ENCODE peak calls at places on chromosomes 11 and 22, in four cellular contexts. One of them, this sample, is unnamed.

GRCh38 chr22:41838842-41839618 is 6.1 kb downstream of the SREBF2 start:
- DNase-seq in ACHN: no peak
- DNase-seq in iris pigment epithelial cell: no peak
- DNase-seq in activated effector memory CD4-positive, alpha-beta T cell treated with anti-CD3 and anti-CD28 coated beads, Interleukin-2, amount 50 U/mL, for 16 hours: no peak
- DNase-seq in this sample: no peak

GRCh38 chr22:38298312-38299000 is 18.8 kb downstream of the CSNK1E start:
- DNase-seq in ACHN: peak
- DNase-seq in iris pigment epithelial cell: peak
- DNase-seq in activated effector memory CD4-positive, alpha-beta T cell treated with anti-CD3 and anti-CD28 coated beads, Interleukin-2, amount 50 U/mL, for 16 hours: peak
- DNase-seq in this sample: no peak

GRCh38 chr11:76763573-76764348 is 19.4 kb upstream of the TSKU start:
- DNase-seq in ACHN: no peak
- DNase-seq in iris pigment epithelial cell: peak
- DNase-seq in activated effector memory CD4-positive, alpha-beta T cell treated with anti-CD3 and anti-CD28 coated beads, Interleukin-2, amount 50 U/mL, for 16 hours: peak
- DNase-seq in this sample: no peak

GRCh38 chr11:109527496-109527895 is 105.5 kb downstream of the C11orf87 start:
- DNase-seq in ACHN: peak
- DNase-seq in iris pigment epithelial cell: peak
- DNase-seq in activated effector memory CD4-positive, alpha-beta T cell treated with anti-CD3 and anti-CD28 coated beads, Interleukin-2, amount 50 U/mL, for 16 hours: no peak
- DNase-seq in this sample: no peak

GRCh38 chr11:86245369-86246292 is 1.1 kb downstream of the EED start:
- DNase-seq in ACHN: peak
- DNase-seq in iris pigment epithelial cell: peak
- DNase-seq in activated effector memory CD4-positive, alpha-beta T cell treated with anti-CD3 and anti-CD28 coated beads, Interleukin-2, amount 50 U/mL, for 16 hours: peak
- DNase-seq in this sample: peak

GRCh38 chr11:134521001-134521400 is 109.0 kb upstream of the B3GAT1 start:
- DNase-seq in ACHN: no peak
- DNase-seq in iris pigment epithelial cell: no peak
- DNase-seq in activated effector memory CD4-positive, alpha-beta T cell treated with anti-CD3 and anti-CD28 coated beads, Interleukin-2, amount 50 U/mL, for 16 hours: no peak
- DNase-seq in this sample: no peak

GRCh38 chr11:38130514-38130913 is 1532.5 kb upstream of the RAG2 start:
- DNase-seq in ACHN: no peak
- DNase-seq in iris pigment epithelial cell: no peak
- DNase-seq in activated effector memory CD4-positive, alpha-beta T cell treated with anti-CD3 and anti-CD28 coated beads, Interleukin-2, amount 50 U/mL, for 16 hours: no peak
- DNase-seq in this sample: no peak

GRCh38 chr11:106399624-106400023 is 322.2 kb downstream of the AASDHPPT start:
- DNase-seq in ACHN: peak
- DNase-seq in iris pigment epithelial cell: peak
- DNase-seq in activated effector memory CD4-positive, alpha-beta T cell treated with anti-CD3 and anti-CD28 coated beads, Interleukin-2, amount 50 U/mL, for 16 hours: no peak
- DNase-seq in this sample: no peak

GRCh38 chr11:48096588-48097525 is 116.5 kb downstream of the PTPRJ start:
- DNase-seq in ACHN: no peak
- DNase-seq in iris pigment epithelial cell: peak
- DNase-seq in activated effector memory CD4-positive, alpha-beta T cell treated with anti-CD3 and anti-CD28 coated beads, Interleukin-2, amount 50 U/mL, for 16 hours: no peak
- DNase-seq in this sample: no peak

GRCh38 chr11:47858169-47858543 is 10.0 kb upstream of the NUP160 start:
- DNase-seq in ACHN: peak
- DNase-seq in iris pigment epithelial cell: peak
- DNase-seq in activated effector memory CD4-positive, alpha-beta T cell treated with anti-CD3 and anti-CD28 coated beads, Interleukin-2, amount 50 U/mL, for 16 hours: no peak
- DNase-seq in this sample: peak

GRCh38 chr11:95068549-95068948 is 1.8 kb downstream of the SRSF8 start:
- DNase-seq in ACHN: peak
- DNase-seq in iris pigment epithelial cell: peak
- DNase-seq in activated effector memory CD4-positive, alpha-beta T cell treated with anti-CD3 and anti-CD28 coated beads, Interleukin-2, amount 50 U/mL, for 16 hours: peak
- DNase-seq in this sample: peak

GRCh38 chr11:69721745-69722144 is 17.9 kb upstream of the FGF19 start:
- DNase-seq in ACHN: no peak
- DNase-seq in iris pigment epithelial cell: no peak
- DNase-seq in activated effector memory CD4-positive, alpha-beta T cell treated with anti-CD3 and anti-CD28 coated beads, Interleukin-2, amount 50 U/mL, for 16 hours: no peak
- DNase-seq in this sample: no peak

GRCh38 chr11:121389651-121390050 is 62.5 kb upstream of the SORL1 start:
- DNase-seq in ACHN: no peak
- DNase-seq in iris pigment epithelial cell: no peak
- DNase-seq in activated effector memory CD4-positive, alpha-beta T cell treated with anti-CD3 and anti-CD28 coated beads, Interleukin-2, amount 50 U/mL, for 16 hours: no peak
- DNase-seq in this sample: peak

GRCh38 chr11:84498016-84498415 is 1129.1 kb downstream of the DLG2 start:
- DNase-seq in ACHN: no peak
- DNase-seq in iris pigment epithelial cell: peak
- DNase-seq in activated effector memory CD4-positive, alpha-beta T cell treated with anti-CD3 and anti-CD28 coated beads, Interleukin-2, amount 50 U/mL, for 16 hours: no peak
- DNase-seq in this sample: no peak

GRCh38 chr11:130426223-130427048 is 2.0 kb downstream of the ADAMTS8 start:
- DNase-seq in ACHN: no peak
- DNase-seq in iris pigment epithelial cell: no peak
- DNase-seq in activated effector memory CD4-positive, alpha-beta T cell treated with anti-CD3 and anti-CD28 coated beads, Interleukin-2, amount 50 U/mL, for 16 hours: no peak
- DNase-seq in this sample: no peak

GRCh38 chr11:58763120-58763490 is 31.4 kb upstream of the GLYAT start:
- DNase-seq in ACHN: no peak
- DNase-seq in iris pigment epithelial cell: no peak
- DNase-seq in activated effector memory CD4-positive, alpha-beta T cell treated with anti-CD3 and anti-CD28 coated beads, Interleukin-2, amount 50 U/mL, for 16 hours: no peak
- DNase-seq in this sample: no peak

GRCh38 chr22:20740222-20740951 is 33.5 kb upstream of the SERPIND1 start:
- DNase-seq in ACHN: no peak
- DNase-seq in iris pigment epithelial cell: no peak
- DNase-seq in activated effector memory CD4-positive, alpha-beta T cell treated with anti-CD3 and anti-CD28 coated beads, Interleukin-2, amount 50 U/mL, for 16 hours: no peak
- DNase-seq in this sample: no peak

GRCh38 chr22:46073683-46074504 is 76.4 kb upstream of the PPARA start:
- DNase-seq in ACHN: no peak
- DNase-seq in iris pigment epithelial cell: peak
- DNase-seq in activated effector memory CD4-positive, alpha-beta T cell treated with anti-CD3 and anti-CD28 coated beads, Interleukin-2, amount 50 U/mL, for 16 hours: peak
- DNase-seq in this sample: peak

This sample was measured in lung microvascular endothelial cell.